ENCODE peak calls at places on chromosome 7, in six cellular contexts. W is activated CD8-positive, alpha-beta memory T cell treated with anti-CD3 and anti-CD28 coated beads, Interleukin-2, amount 50 U/mL, for 48 hours; K is NCI-H460; G is HCEC 1CT; V is heart right ventricle; L is anterior cingulate cortex. I is an unnamed sample.

GRCh38 chr7:115603416-115603815 is 427.1 kb downstream of the TFEC start:
- DNase-seq in W (no peak), K (no peak), G (no peak), V (no peak), L (no peak), I (no peak)

GRCh38 chr7:82110146-82110823 is 333.3 kb downstream of the CACNA2D1 start:
- DNase-seq in W (no peak), K (no peak), G (no peak), V (no peak), L (no peak), I (no peak)

GRCh38 chr7:129210256-129210988 is 14.4 kb upstream of the AHCYL2 start:
- DNase-seq in W (peak; percentile 92), K (peak; percentile 67), G (peak; percentile 31), V (peak; percentile 78), L (peak; percentile 25), I (peak; percentile 91)

GRCh38 chr7:25852249-25852994 is 299.6 kb upstream of the NFE2L3 start:
- DNase-seq in W (peak; percentile 66), K (no peak), G (no peak), V (no peak), L (no peak), I (no peak)

GRCh38 chr7:30465342-30466170 is 13.0 kb downstream of the NOD1 start:
- DNase-seq in W (peak; percentile 29), K (no peak), G (peak; percentile 59), V (no peak), L (no peak), I (no peak)

GRCh38 chr7:150990416-150991186 is at the start of gene NOS3:
- DNase-seq in W (no peak), K (no peak), G (no peak), V (no peak), L (no peak), I (no peak)

GRCh38 chr7:130154131-130154500 is 51.1 kb downstream of the TMEM209 start:
- DNase-seq in W (no peak), K (no peak), G (no peak), V (no peak), L (no peak), I (peak; percentile 66)

GRCh38 chr7:122727354-122727753 is 24.6 kb upstream of the RNF148 start:
- DNase-seq in W (no peak), K (no peak), G (no peak), V (no peak), L (no peak), I (no peak)

GRCh38 chr7:49001610-49002033 is 77.3 kb downstream of the CDC14C start:
- DNase-seq in W (no peak), K (peak; percentile 8), G (peak; percentile 1), V (no peak), L (no peak), I (no peak)

GRCh38 chr7:30445770-30446169 is 32.8 kb downstream of the NOD1 start:
- DNase-seq in W (peak; percentile 70), K (peak; percentile 36), G (no peak), V (peak; percentile 74), L (peak; percentile 22), I (no peak)

GRCh38 chr7:148173296-148173695 is 417.3 kb upstream of the C7orf33 start:
- DNase-seq in W (no peak), K (no peak), G (no peak), V (no peak), L (no peak), I (no peak)

GRCh38 chr7:128036226-128036940 is 5.1 kb upstream of the LRRC4 start:
- DNase-seq in W (no peak), K (no peak), G (no peak), V (no peak), L (no peak), I (no peak)

GRCh38 chr7:82443044-82443800 is at the start of gene CACNA2D1:
- DNase-seq in W (peak; percentile 51), K (peak; percentile 3), G (peak; percentile 59), V (peak; percentile 27), L (peak; percentile 51), I (peak; percentile 89)

GRCh38 chr7:111855161-111855841 is 293.0 kb upstream of the IMMP2L start:
- DNase-seq in W (no peak), K (peak; percentile 46), G (peak; percentile 72), V (peak; percentile 21), L (peak; percentile 9), I (no peak)

GRCh38 chr7:95675016-95675415 is 78.7 kb upstream of the PDK4 start:
- DNase-seq in W (no peak), K (no peak), G (no peak), V (no peak), L (no peak), I (no peak)

GRCh38 chr7:50728184-50728583 is 54.5 kb downstream of the GRB10 start:
- DNase-seq in W (no peak), K (no peak), G (peak; percentile 47), V (peak; percentile 45), L (no peak), I (no peak)

GRCh38 chr7:108252177-108252576 is 122.0 kb upstream of the LAMB4 start:
- DNase-seq in W (no peak), K (no peak), G (no peak), V (no peak), L (no peak), I (no peak)

GRCh38 chr7:73314271-73314670 is 5.6 kb upstream of the NSUN5 start:
- DNase-seq in W (no peak), K (no peak), G (no peak), V (no peak), L (no peak), I (no peak)

GRCh38 chr7:111953611-111954010 is 252.6 kb downstream of the DOCK4 start:
- DNase-seq in W (no peak), K (no peak), G (peak; percentile 6), V (peak; percentile 26), L (no peak), I (no peak)

GRCh38 chr7:12625836-12626235 is 55.3 kb downstream of the SCIN start:
- DNase-seq in W (no peak), K (no peak), G (no peak), V (no peak), L (no peak), I (no peak)

GRCh38 chr7:158043461-158044155 is 544.0 kb downstream of the PTPRN2 start:
- DNase-seq in W (no peak), K (no peak), G (no peak), V (no peak), L (no peak), I (no peak)

GRCh38 chr7:39979406-39980073 is 29.5 kb downstream of the CDK13 start:
- DNase-seq in W (no peak), K (no peak), G (no peak), V (no peak), L (no peak), I (no peak)

GRCh38 chr7:30598121-30598876 is 3.6 kb downstream of the GARS1 start:
- DNase-seq in W (no peak), K (no peak), G (peak; percentile 48), V (no peak), L (no peak), I (no peak)

GRCh38 chr7:17646181-17646956 is 293.9 kb downstream of the SNX13 start:
- DNase-seq in W (no peak), K (peak; percentile 32), G (peak; percentile 61), V (no peak), L (no peak), I (no peak)

GRCh38 chr7:72099784-72100183 is 312.4 kb downstream of the CALN1 start:
- DNase-seq in W (no peak), K (no peak), G (no peak), V (no peak), L (no peak), I (no peak)

GRCh38 chr7:122743211-122743610 is 40.5 kb upstream of the RNF148 start:
- DNase-seq in W (no peak), K (no peak), G (no peak), V (no peak), L (no peak), I (no peak)

GRCh38 chr7:130732980-130733865 is 784 bp downstream of the KLF14 start:
- DNase-seq in W (peak; percentile 65), K (no peak), G (no peak), V (no peak), L (no peak), I (no peak)